ENCODE peak calls at places on chromosomes 11 and 22, in five cellular contexts. V, R, B, K and Q are unnamed samples.

GRCh38 chr11:83865636-83866461 is 579.7 kb upstream of the CCDC90B start:
- DNase-seq in R (no peak), V (no peak), B (no peak), K (no peak), Q (peak; percentile 49)

GRCh38 chr22:22351366-22351765 is 106.8 kb downstream of the VPREB1 start:
- DNase-seq in V (no peak), K (no peak), R (no peak), B (no peak), Q (no peak)

GRCh38 chr11:48001438-48002021 is 21.2 kb downstream of the PTPRJ start:
- DNase-seq in B (no peak), V (no peak), R (no peak), K (no peak), Q (peak; percentile 94)

GRCh38 chr11:132987936-132988335 is 544.4 kb downstream of the OPCML start:
- DNase-seq in B (no peak), R (no peak), K (no peak), V (no peak), Q (no peak)

GRCh38 chr11:10038916-10039315 is 255.1 kb downstream of the SBF2 start:
- DNase-seq in K (no peak), R (no peak), B (no peak), V (no peak), Q (peak; percentile 39)

GRCh38 chr11:93591247-93591898 is 48.2 kb upstream of the SMCO4 start:
- DNase-seq in B (no peak), R (peak; percentile 84), V (no peak), K (peak; percentile 33), Q (peak; percentile 46)

GRCh38 chr22:22358686-22359085 is 114.1 kb downstream of the VPREB1 start:
- DNase-seq in B (no peak), R (no peak), K (no peak), V (no peak), Q (no peak)

GRCh38 chr11:7910389-7910788 is 20.7 kb downstream of the OR10A6 start:
- DNase-seq in V (no peak), K (no peak), R (no peak), B (no peak), Q (no peak)

GRCh38 chr11:6546735-6547134 is 49.7 kb downstream of the DNHD1 start:
- DNase-seq in V (no peak), K (no peak), R (no peak), B (no peak), Q (no peak)

GRCh38 chr11:115578275-115578674 is 74.1 kb upstream of the CADM1 start:
- DNase-seq in R (no peak), B (no peak), K (no peak), V (no peak), Q (no peak)

GRCh38 chr22:31611065-31611760 is 50.8 kb downstream of the PISD start:
- DNase-seq in R (no peak), K (no peak), B (peak; percentile 74), V (no peak), Q (peak; percentile 50)

GRCh38 chr11:57464343-57465181 is 4.2 kb downstream of the RTN4RL2 start:
- DNase-seq in K (no peak), R (no peak), V (peak; percentile 60), B (peak; percentile 28), Q (peak; percentile 41)

GRCh38 chr11:22829231-22830081 is at the start of gene SVIP:
- DNase-seq in R (peak; percentile 87), K (peak; percentile 69), V (peak; percentile 92), B (peak; percentile 94), Q (peak; percentile 87)

GRCh38 chr11:28514391-28514790 is 406.2 kb downstream of the METTL15 start:
- DNase-seq in K (no peak), B (no peak), R (no peak), V (no peak), Q (peak; percentile 54)

GRCh38 chr11:109956124-109956793 is 136.9 kb upstream of the ZC3H12C start:
- DNase-seq in V (no peak), K (peak; percentile 61), R (no peak), B (no peak), Q (no peak)

GRCh38 chr22:17569971-17570511 is 6.7 kb downstream of the SLC25A18 start:
- DNase-seq in V (no peak), R (no peak), K (no peak), B (no peak), Q (peak; percentile 4)

GRCh38 chr11:57648791-57649735 is 649 bp downstream of the YPEL4 start:
- DNase-seq in K (no peak), V (no peak), R (no peak), B (peak; percentile 57), Q (no peak)

GRCh38 chr11:67194096-67194495 is 72.2 kb upstream of the GRK2 start:
- DNase-seq in K (no peak), V (no peak), R (no peak), B (no peak), Q (no peak)

GRCh38 chr11:117724104-117724503 is 72.9 kb downstream of the DSCAML1 start:
- DNase-seq in R (no peak), V (no peak), B (no peak), K (no peak), Q (no peak)

GRCh38 chr11:112219476-112220232 is 6.6 kb upstream of the PTS start:
- DNase-seq in V (peak; percentile 66), R (peak; percentile 72), B (peak; percentile 72), K (peak; percentile 56), Q (peak; percentile 81)

GRCh38 chr11:67178878-67179277 is 59.8 kb downstream of the KDM2A start:
- DNase-seq in B (no peak), R (no peak), V (no peak), K (no peak), Q (peak; percentile 77)

GRCh38 chr22:19620742-19621371 is 93.4 kb upstream of the SEPTIN5 start:
- DNase-seq in R (no peak), V (no peak), K (no peak), B (no peak), Q (no peak)

GRCh38 chr11:45252134-45252856 is 33.8 kb downstream of the SYT13 start:
- DNase-seq in V (peak; percentile 78), K (no peak), B (peak; percentile 63), R (peak; percentile 35), Q (peak; percentile 7)

GRCh38 chr11:46293616-46294015 is 16.2 kb downstream of the CREB3L1 start:
- DNase-seq in R (no peak), B (no peak), K (no peak), V (no peak), Q (peak; percentile 98)

GRCh38 chr22:23073506-23074229 is 3.3 kb downstream of the GNAZ start:
- DNase-seq in V (no peak), K (no peak), R (no peak), B (no peak), Q (no peak)

GRCh38 chr22:41481131-41481830 is 12.4 kb downstream of the ACO2 start:
- DNase-seq in R (no peak), V (no peak), K (no peak), B (no peak), Q (peak; percentile 54)

GRCh38 chr11:46422588-46422987 is 31.0 kb upstream of the CHRM4 start:
- DNase-seq in R (no peak), V (no peak), K (no peak), B (no peak), Q (peak; percentile 36)

GRCh38 chr11:77073328-77074001 is 6.7 kb downstream of the CAPN5 start:
- DNase-seq in R (peak; percentile 45), V (peak; percentile 41), K (no peak), B (peak; percentile 89), Q (peak; percentile 94)

GRCh38 chr11:79274636-79275315 is 166.1 kb downstream of the TENM4 start:
- DNase-seq in K (no peak), B (no peak), V (no peak), R (no peak), Q (peak; percentile 77)

DNA sequence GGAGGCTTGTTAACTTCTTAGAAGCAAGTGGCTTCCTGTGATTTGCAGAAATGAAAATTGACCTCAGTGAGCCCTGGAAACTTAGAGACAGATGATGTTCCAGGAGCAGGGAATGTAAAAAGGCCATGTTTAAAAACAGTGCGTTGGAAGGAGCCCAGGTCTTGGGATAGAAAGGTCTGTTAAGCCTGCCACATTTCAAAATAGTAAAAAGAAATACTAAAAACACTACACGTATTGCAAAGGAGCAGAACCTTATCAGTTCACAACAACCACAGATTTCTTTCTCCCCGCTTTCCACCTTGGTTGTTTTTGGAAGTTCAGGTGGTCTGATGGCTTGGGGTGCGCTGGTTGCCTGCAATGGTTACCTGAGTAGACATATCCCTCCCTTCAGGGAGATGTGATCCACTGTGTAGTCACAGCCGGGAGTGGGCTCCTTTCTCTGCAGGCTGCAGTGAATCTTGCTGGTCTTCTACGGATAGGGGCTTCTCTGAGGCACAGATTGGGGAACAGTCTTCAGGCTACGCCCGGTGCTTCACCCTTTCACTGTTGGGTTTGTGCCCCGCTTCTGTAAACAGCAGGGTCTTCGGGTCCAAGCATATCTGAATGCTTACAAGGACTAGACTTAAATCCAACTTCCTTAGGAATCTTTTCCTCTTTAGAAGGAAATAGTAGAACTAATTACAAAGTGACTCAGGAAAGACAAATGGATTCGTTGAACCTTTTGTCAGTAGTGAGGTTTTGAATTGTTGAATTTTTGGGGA is 1.9 kb downstream of the TEAD1 start:
- DNase-seq in B (peak; percentile 34), K (no peak), V (no peak), R (no peak), Q (peak; percentile 63)
- TF ChIP-seq MXI1 in B (peak; percentile 17), K (no peak), V (no peak), R (no peak), Q (no peak)

GRCh38 chr22:50452649-50453048 is 22.2 kb downstream of the SBF1 start:
- DNase-seq in K (no peak), R (no peak), V (no peak), B (no peak), Q (no peak)
- TF ChIP-seq MXI1 in K (no peak), R (no peak), V (no peak), B (no peak), Q (no peak)

DNA sequence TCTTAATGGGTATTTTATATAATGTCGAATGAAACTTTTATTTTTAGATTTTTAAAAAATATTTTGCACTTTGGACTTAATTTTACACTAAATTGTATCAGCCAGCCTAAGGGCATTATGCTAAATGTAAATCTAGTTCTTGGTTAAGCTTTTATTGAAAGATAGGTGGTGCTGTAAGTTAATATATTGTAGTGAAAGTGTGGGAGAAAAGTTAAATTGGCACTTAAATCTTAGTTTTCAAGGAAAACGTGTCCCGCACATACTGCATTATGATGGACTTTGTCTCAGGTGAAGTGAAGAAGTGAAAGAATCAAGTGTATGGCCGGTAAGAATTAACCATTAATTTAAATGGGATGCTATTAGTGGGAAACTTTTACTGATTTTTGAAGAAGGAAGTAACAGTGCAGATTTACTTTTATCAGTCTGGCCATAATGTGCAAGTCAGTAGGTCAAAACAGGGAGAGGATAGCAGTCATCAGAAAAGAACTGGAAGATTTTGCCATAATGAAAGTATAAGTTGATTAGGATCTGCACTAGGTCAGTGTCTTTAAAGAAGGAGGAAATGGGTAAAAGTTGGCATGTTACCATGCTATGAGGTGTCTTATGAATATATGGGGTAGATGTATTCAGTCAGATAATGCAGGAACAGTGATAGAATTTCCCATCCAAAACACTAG is 81.6 kb downstream of the PDHX start:
- DNase-seq in B (peak; percentile 4), R (no peak), K (no peak), V (no peak), Q (peak; percentile 58)
- TF ChIP-seq MXI1 in B (no peak), R (no peak), K (no peak), V (no peak), Q (no peak)

DNA sequence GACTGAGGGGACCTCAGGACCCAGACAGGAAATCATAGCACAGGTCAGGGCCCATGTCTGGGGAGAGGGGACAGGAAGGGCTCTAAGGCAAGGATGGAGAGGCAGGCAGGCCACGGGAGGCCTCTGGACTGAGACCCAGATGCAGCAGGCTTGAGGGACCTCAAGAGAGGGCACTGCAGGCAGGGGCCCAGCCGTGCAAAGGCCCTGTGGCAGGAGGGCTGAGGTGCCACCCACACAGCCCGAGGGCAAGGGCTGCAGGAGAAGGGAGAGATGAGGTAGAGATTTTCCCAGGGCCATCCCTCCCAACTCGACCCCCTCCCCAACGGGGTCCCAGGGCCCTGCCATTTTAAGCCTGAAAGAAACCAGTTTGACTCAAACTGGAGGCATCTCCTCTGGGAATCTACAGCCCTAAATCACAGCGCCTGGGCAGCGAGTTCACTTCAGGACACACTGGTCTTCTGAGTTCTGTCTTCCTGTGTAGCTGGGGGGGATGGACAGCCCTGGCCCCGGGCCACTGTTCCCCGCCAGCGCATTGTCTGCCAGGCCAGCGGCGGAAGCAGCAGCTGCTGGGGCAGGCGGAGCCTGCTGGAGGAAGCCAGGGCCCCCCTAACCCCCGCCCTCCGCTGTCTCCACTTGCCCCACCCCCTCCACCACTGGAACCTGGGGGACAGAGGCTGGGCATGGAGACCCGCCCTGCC is 20.3 kb upstream of the WNT7B start:
- DNase-seq in B (no peak), V (no peak), R (no peak), K (no peak), Q (peak; percentile 95)
- TF ChIP-seq MXI1 in B (no peak), V (no peak), R (no peak), K (no peak), Q (no peak)